ENCODE peak calls at places on chromosomes 1 and 21, in six cellular contexts. Z is SJSA1, Y is choroid plexus epithelial cell, H is A549, O is dorsolateral prefrontal cortex, I is AG04450. F is an unnamed sample.

GRCh38 chr1:1185101-1185765 is 11.6 kb downstream of the TTLL10 start:
- DNase-seq in Z (no peak), Y (no peak), H (no peak), O (peak), I (no peak), F (no peak)

GRCh38 chr1:206456577-206457375 is 13.5 kb upstream of the IKBKE start:
- DNase-seq in Z (no peak), Y (no peak), H (no peak), O (no peak), I (no peak), F (no peak)

GRCh38 chr1:51664412-51665240 is 47.7 kb downstream of the OSBPL9 start:
- DNase-seq in Z (peak), Y (no peak), H (no peak), O (no peak), I (no peak), F (peak)

GRCh38 chr21:45341779-45342178 is 54.1 kb upstream of the POFUT2 start:
- DNase-seq in Z (peak), Y (peak), H (no peak), O (no peak), I (no peak), F (peak)

GRCh38 chr1:14363191-14363590 is 235.3 kb upstream of the KAZN start:
- DNase-seq in Z (no peak), Y (no peak), H (no peak), O (no peak), I (no peak), F (no peak)

GRCh38 chr21:41726058-41726558 is 40.7 kb downstream of the RIPK4 start:
- DNase-seq in Z (no peak), Y (no peak), H (no peak), O (no peak), I (no peak), F (no peak)

GRCh38 chr1:230939806-230940489 is 38.7 kb downstream of the TTC13 start:
- DNase-seq in Z (no peak), Y (no peak), H (no peak), O (no peak), I (no peak), F (no peak)

GRCh38 chr1:64965239-64966157 is 851 bp downstream of the JAK1 start:
- DNase-seq in Z (peak), Y (peak), H (no peak), O (peak), I (peak), F (peak)

GRCh38 chr1:155254714-155255242 is 505 bp downstream of the ENTREP3 start:
- DNase-seq in Z (peak), Y (no peak), H (no peak), O (no peak), I (no peak), F (no peak)

GRCh38 chr1:214318956-214319355 is 38.0 kb downstream of the SMYD2 start:
- DNase-seq in Z (no peak), Y (no peak), H (no peak), O (no peak), I (no peak), F (no peak)

GRCh38 chr1:228317411-228317828 is 89.2 kb downstream of the TRIM11 start:
- DNase-seq in Z (no peak), Y (no peak), H (no peak), O (no peak), I (no peak), F (no peak)

GRCh38 chr1:15432327-15432726 is 5.9 kb upstream of the CTRC start:
- DNase-seq in Z (no peak), Y (no peak), H (no peak), O (no peak), I (no peak), F (no peak)

GRCh38 chr1:26340047-26340481 is 13.9 kb downstream of the CRYBG2 start:
- DNase-seq in Z (no peak), Y (no peak), H (no peak), O (no peak), I (no peak), F (no peak)

GRCh38 chr1:19257178-19257914 is 5.7 kb downstream of the MRTO4 start:
- DNase-seq in Z (no peak), Y (peak), H (no peak), O (no peak), I (no peak), F (peak)
- H3K4me3 ChIP-seq in Z (no peak), Y (no peak), H (no peak), O (no peak), I (no peak), F (no peak)

GRCh38 chr1:118986291-118986838 is 1.8 kb downstream of the TBX15 start:
- DNase-seq in Z (peak), Y (peak), H (no peak), O (no peak), I (no peak), F (no peak)

GRCh38 chr1:118985611-118986290 is 2.4 kb downstream of the TBX15 start:
- DNase-seq in Z (peak), Y (peak), H (no peak), O (no peak), I (no peak), F (no peak)

GRCh38 chr1:118988186-118989005 is at the start of gene TBX15:
- DNase-seq in Z (peak), Y (peak), H (no peak), O (no peak), I (no peak), F (no peak)

GRCh38 chr1:118987431-118988185 is 535 bp downstream of the TBX15 start:
- DNase-seq in Z (peak), Y (peak), H (no peak), O (no peak), I (no peak), F (no peak)

DNA sequence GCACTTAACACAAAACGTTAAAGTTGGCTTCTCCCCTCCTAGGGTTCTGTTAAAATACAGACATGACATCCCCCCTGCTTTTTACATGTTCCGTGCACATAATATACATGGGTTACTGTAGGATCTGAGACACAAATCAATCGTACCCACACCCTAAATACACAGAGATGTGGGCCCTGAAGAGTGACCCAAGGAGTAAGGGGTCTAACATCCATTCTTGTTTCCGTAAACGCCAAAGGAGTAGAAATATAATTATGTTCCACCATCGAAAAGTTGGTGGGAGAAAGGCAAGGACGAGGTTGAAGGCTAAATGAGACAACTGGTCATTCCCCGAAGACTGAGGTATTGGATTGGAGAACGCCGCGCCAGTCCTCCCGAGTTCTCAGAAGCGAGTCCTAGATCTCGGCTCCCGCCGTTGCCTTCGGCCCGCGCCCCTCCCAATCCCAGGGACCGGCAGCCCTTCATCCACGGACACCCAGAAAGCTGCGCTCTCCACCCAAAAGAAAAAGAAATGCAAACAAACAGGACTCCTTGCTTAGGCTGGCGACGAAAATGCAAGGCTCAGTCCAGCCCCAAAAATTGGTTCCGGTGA is 1.2 kb downstream of the TBX15 start:
- DNase-seq in Z (peak), Y (peak), H (no peak), O (no peak), I (no peak), F (no peak)
- H3K4me3 ChIP-seq in Z (peak), Y (peak), H (no peak), O (peak), I (peak), F (peak)

DNA sequence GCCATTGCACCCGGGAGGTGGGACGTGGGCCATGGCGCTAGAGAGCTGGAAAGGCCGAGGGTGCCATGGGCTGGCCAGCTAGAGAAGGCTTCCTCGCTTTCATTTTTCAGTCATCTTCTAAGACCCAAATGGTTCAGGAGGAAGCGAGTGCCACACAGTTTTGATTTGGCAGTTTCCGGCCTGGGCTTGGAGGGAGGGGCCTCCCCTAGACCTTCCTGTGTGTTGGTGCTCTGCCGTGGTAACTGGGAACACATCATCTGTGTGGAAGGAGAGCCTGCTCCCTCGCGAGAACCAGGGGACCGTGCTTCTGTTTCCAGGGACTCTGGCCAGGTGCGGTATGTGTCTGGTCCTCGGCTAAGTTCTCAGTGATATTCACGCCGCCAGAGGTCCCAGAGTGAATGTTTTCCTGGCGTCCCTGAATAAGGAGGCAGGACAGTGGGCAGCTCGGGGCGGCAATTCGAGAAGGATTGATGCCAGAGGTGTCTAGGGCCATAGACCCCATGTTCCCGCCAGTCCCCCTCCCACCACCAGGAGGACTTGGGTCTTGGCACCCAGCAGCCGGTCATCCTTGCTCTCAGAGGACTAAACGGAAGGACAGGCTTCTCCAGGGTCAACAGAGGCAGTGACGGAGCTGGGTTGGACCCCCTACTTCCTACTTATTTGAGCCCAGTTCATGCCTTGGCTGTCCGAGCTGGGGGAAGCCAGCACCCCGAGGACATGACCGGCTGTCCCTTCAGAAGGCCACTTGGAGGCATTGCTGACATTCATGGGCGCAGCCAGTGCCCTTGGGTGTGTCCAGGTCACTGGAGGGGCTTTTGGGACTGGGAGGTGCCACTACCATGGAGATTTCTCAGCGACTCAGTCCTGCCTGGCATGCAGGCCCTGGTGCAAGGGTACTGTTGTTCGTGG is 2.7 kb upstream of the NPHP4 start:
- DNase-seq in Z (no peak), Y (no peak), H (no peak), O (no peak), I (no peak), F (no peak)
- H3K4me3 ChIP-seq in Z (no peak), Y (no peak), H (no peak), O (peak), I (no peak), F (no peak)

GRCh38 chr1:102941364-102941947 is 166.9 kb downstream of the COL11A1 start:
- DNase-seq in Z (no peak), Y (peak), H (peak), O (no peak), I (no peak), F (peak)

GRCh38 chr1:102937401-102937800 is 170.9 kb downstream of the COL11A1 start:
- DNase-seq in Z (no peak), Y (no peak), H (no peak), O (no peak), I (no peak), F (no peak)

DNA sequence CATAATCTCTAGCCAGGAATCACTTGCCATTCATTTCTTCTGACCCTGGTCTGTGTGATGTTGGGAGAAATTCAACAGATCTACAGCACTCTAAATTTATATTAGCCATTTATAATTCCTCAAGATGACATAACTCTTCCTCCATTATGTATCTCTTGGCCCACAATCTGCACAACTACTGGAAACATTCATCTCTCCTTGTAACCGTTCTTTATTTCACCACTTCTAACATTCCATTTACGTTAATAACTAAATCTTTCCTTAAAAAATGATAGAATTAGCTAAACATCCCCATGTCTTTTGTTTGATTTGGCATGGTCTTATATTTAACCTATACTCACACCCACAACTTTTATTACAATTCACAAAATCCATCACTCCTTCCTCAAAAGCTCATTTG is 166.0 kb downstream of the COL11A1 start:
- DNase-seq in Z (no peak), Y (no peak), H (no peak), O (no peak), I (no peak), F (no peak)
- H3K4me3 ChIP-seq in Z (no peak), Y (no peak), H (no peak), O (no peak), I (no peak), F (no peak)

DNA sequence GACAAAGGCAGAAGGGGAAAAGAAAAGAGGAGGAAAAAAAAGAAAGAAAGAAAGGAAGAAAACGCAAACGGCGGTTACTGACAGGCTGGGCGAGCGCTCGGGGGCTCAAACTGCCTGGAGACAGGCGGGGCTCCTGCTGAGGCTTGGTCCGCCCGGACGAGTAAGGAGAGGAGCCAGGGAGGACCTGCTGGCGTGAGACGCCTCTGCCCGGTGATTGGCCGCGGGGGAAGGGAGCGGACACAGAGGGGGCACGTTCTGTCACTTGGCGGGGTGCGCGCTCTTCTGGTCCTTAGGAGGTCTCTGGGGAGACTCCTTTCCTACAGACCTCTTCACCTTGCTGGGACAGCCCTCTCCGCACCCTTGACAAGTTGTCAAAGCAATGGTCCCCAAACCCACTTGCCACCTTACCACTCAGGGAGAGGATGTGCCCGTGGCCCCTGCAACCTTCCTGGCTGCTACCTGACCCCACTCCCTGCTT is 791 bp upstream of the PIK3R3 start:
- DNase-seq in Z (no peak), Y (no peak), H (no peak), O (no peak), I (no peak), F (no peak)
- H3K4me3 ChIP-seq in Z (peak), Y (peak), H (peak), O (peak), I (peak), F (peak)

GRCh38 chr1:153789478-153790148 is 14.4 kb downstream of the SLC27A3 start:
- DNase-seq in Z (no peak), Y (no peak), H (no peak), O (no peak), I (no peak), F (no peak)
- H3K4me3 ChIP-seq in Z (no peak), Y (no peak), H (no peak), O (peak), I (no peak), F (peak)

GRCh38 chr1:24392982-24393645 is 20.5 kb downstream of the STPG1 start:
- DNase-seq in Z (no peak), Y (no peak), H (no peak), O (no peak), I (no peak), F (no peak)

GRCh38 chr1:24392604-24392946 is 21.0 kb downstream of the STPG1 start:
- DNase-seq in Z (no peak), Y (no peak), H (no peak), O (no peak), I (no peak), F (no peak)

GRCh38 chr1:24390924-24391782 is 22.4 kb downstream of the STPG1 start:
- DNase-seq in Z (peak), Y (peak), H (peak), O (peak), I (peak), F (peak)

GRCh38 chr1:24393892-24394291 is 19.7 kb downstream of the STPG1 start:
- DNase-seq in Z (peak), Y (no peak), H (peak), O (no peak), I (no peak), F (peak)

GRCh38 chr1:24391882-24392603 is 21.5 kb downstream of the STPG1 start:
- DNase-seq in Z (peak), Y (peak), H (peak), O (peak), I (no peak), F (peak)
- H3K4me3 ChIP-seq in Z (no peak), Y (no peak), H (no peak), O (no peak), I (no peak), F (no peak)

GRCh38 chr21:39182484-39183271 is 573 bp downstream of the PSMG1 start:
- DNase-seq in Z (no peak), Y (peak), H (peak), O (no peak), I (no peak), F (peak)

GRCh38 chr21:39183272-39184049 is at the start of gene PSMG1:
- DNase-seq in Z (peak), Y (peak), H (peak), O (peak), I (peak), F (peak)

GRCh38 chr21:39181205-39181818 is 1.9 kb downstream of the PSMG1 start:
- DNase-seq in Z (no peak), Y (no peak), H (no peak), O (no peak), I (no peak), F (no peak)

GRCh38 chr21:39180429-39181019 is 2.7 kb downstream of the PSMG1 start:
- DNase-seq in Z (no peak), Y (peak), H (peak), O (no peak), I (no peak), F (no peak)

GRCh38 chr21:39182016-39182415 is 1.2 kb downstream of the PSMG1 start:
- DNase-seq in Z (no peak), Y (peak), H (no peak), O (no peak), I (no peak), F (no peak)
- H3K4me3 ChIP-seq in Z (peak), Y (peak), H (peak), O (peak), I (peak), F (peak)

F was measured in fibroblast of pulmonary artery.